ENCODE peak calls at places on chromosomes 6 and 20, in four cellular contexts. F, J, T and E are unnamed samples.
A peak's percentile ranks its signal among the peaks of the same experiment; 100 is the strongest.

GRCh38 chr20:50023116-50023802 is 40.5 kb downstream of the SNAI1 start:
- DNase-seq in F (no peak), J (no peak), T (no peak), E (no peak)

GRCh38 chr6:84618836-84619235 is 145.6 kb downstream of the TBX18 start:
- DNase-seq in F (peak; percentile 52), J (peak; percentile 86), T (peak; percentile 90), E (no peak)

GRCh38 chr6:94584211-94584610 is 993.1 kb upstream of the MANEA start:
- DNase-seq in F (no peak), J (no peak), T (no peak), E (no peak)

GRCh38 chr6:147586044-147586443 is 77.6 kb downstream of the SAMD5 start:
- DNase-seq in F (no peak), J (peak; percentile 55), T (no peak), E (no peak)

GRCh38 chr6:81612136-81612535 is 140.3 kb downstream of the TENT5A start:
- DNase-seq in F (no peak), J (no peak), T (no peak), E (no peak)

GRCh38 chr6:84021625-84022024 is 11.9 kb upstream of the MRAP2 start:
- DNase-seq in F (no peak), J (no peak), T (no peak), E (no peak)

GRCh38 chr6:149995971-149996370 is 29.4 kb downstream of the RAET1L start:
- DNase-seq in F (no peak), J (no peak), T (no peak), E (no peak)

GRCh38 chr6:41545174-41545702 is 943 bp upstream of the FOXP4 start:
- DNase-seq in F (no peak), J (no peak), T (no peak), E (no peak)

GRCh38 chr6:158503846-158504245 is 56.0 kb upstream of the TMEM181 start:
- DNase-seq in F (no peak), J (no peak), T (no peak), E (no peak)

GRCh38 chr6:67210450-67210849 is 1424.6 kb upstream of the ADGRB3 start:
- DNase-seq in F (no peak), J (no peak), T (no peak), E (no peak)

GRCh38 chr6:10412165-10412947 is 2.5 kb downstream of the TFAP2A start:
- DNase-seq in F (peak; percentile 80), J (peak; percentile 75), T (peak; percentile 93), E (no peak)
- H3K79me1 ChIP-seq in F (no peaks in the 10 kb centered on the region), J (no peaks in the 10 kb centered on the region), T (no peaks in the 10 kb centered on the region), E (no peaks in the 10 kb centered on the region)

DNA sequence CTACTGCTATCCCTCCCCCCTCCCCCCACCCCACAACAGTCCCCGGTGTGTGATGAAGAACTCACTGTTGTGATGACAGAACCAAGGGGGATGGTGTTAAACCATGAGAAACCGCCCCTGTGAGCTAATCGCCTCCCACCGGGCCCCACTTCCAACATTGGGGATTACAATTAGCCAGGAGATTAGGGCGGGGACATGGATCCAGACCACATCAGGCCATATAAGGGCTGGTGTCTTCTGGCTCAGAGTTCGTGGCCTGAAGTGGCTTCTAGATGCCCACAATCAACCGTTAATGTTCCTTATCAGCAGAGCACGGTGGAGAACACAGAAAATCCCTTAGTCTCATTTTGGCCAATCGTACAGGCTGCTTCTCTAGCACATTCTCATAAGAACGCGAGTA is 11.0 kb upstream of the MAS1 start:
- DNase-seq in F (no peak), J (no peak), T (peak; percentile 18), E (no peak)
- H3K4me1 ChIP-seq in F (no peaks in the 10 kb centered on the region), J (no peaks in the 10 kb centered on the region), T (no peaks in the 10 kb centered on the region), E (peaks cover 2% of the 10 kb centered on the region)

GRCh38 chr6:35511183-35511941 is 1.3 kb downstream of the TULP1 start:
- DNase-seq in F (no peak), J (no peak), T (no peak), E (no peak)
- H3K18ac ChIP-seq in F (no peak overlapping the region), J (no peak overlapping the region), T (peak overlapping the region; percentile 86), E (peak overlapping the region; percentile 96)

GRCh38 chr20:32513031-32513866 is 71.9 kb downstream of the NOL4L start:
- DNase-seq in F (no peak), J (no peak), T (no peak), E (no peak)
- H3K79me1 ChIP-seq in F (no peaks in the 10 kb centered on the region), J (no peaks in the 10 kb centered on the region), T (no peaks in the 10 kb centered on the region), E (no peaks in the 10 kb centered on the region)